ENCODE peak calls at places on chromosome 20, in five cellular contexts. E is smooth muscle cell of the brain vasculature, Y is H1, P is astrocyte of the spinal cord, R is nephron progenitor cell. B is an unnamed sample.

GRCh38 chr20:62449951-62450815 is 22.8 kb upstream of the RBBP8NL start:
- DNase-seq in E (no peak), Y (no peak), P (no peak), R (no peak), B (no peak)

GRCh38 chr20:4920655-4921054 is 80.7 kb downstream of the SLC23A2 start:
- DNase-seq in E (no peak), Y (no peak), P (no peak), R (no peak), B (no peak)

GRCh38 chr20:2750343-2751251 is 49.8 kb downstream of the CPXM1 start:
- DNase-seq in E (peak), Y (peak), P (no peak), R (peak), B (peak)

GRCh38 chr20:50391444-50392137 is 118.6 kb upstream of the PTPN1 start:
- DNase-seq in E (no peak), Y (no peak), P (no peak), R (no peak), B (no peak)

GRCh38 chr20:48750941-48751620 is 76.7 kb downstream of the PREX1 start:
- DNase-seq in E (no peak), Y (peak), P (peak), R (peak), B (peak)

GRCh38 chr20:44643596-44644383 is 7.7 kb downstream of the ADA start:
- DNase-seq in E (peak), Y (peak), P (peak), R (peak), B (no peak)

GRCh38 chr20:35039146-35039545 is 53.5 kb downstream of the TRPC4AP start:
- DNase-seq in E (no peak), Y (no peak), P (no peak), R (no peak), B (no peak)

GRCh38 chr20:59646487-59646886 is 42.1 kb downstream of the PHACTR3 start:
- DNase-seq in E (no peak), Y (no peak), P (no peak), R (no peak), B (no peak)

GRCh38 chr20:39775110-39775509 is 813.0 kb downstream of the DHX35 start:
- DNase-seq in E (peak), Y (no peak), P (peak), R (no peak), B (no peak)

GRCh38 chr20:57030611-57031600 is 235.5 kb downstream of the BMP7 start:
- DNase-seq in E (peak), Y (no peak), P (peak), R (no peak), B (no peak)

GRCh38 chr20:34443546-34443945 is 72.7 kb upstream of the DYNLRB1 start:
- DNase-seq in E (no peak), Y (no peak), P (no peak), R (no peak), B (no peak)

GRCh38 chr20:54601831-54602515 is 126.6 kb downstream of the DOK5 start:
- DNase-seq in E (no peak), Y (no peak), P (no peak), R (no peak), B (no peak)

GRCh38 chr20:20604907-20605306 is 107.5 kb downstream of the RALGAPA2 start:
- DNase-seq in E (no peak), Y (no peak), P (no peak), R (no peak), B (no peak)

GRCh38 chr20:61698598-61698960 is 367.1 kb downstream of the TAF4 start:
- DNase-seq in E (no peak), Y (no peak), P (no peak), R (no peak), B (no peak)